ENCODE peak calls at places on chromosomes 16 and 17, in four cellular contexts. N is Right ventricle myocardium superior; Y is mucosa of descending colon; E is naive thymus-derived CD8-positive, alpha-beta T cell. D is an unnamed sample.

GRCh38 chr17:68763551-68763950 is 162.4 kb upstream of the FAM20A start:
- ATAC-seq in Y (no peak), E (no peak), N (no peak), D (no peak)

GRCh38 chr17:80871341-80871740 is 120.3 kb upstream of the CHMP6 start:
- ATAC-seq in N (peak), Y (peak), E (peak), D (no peak)

GRCh38 chr17:17944253-17944652 is 27.9 kb downstream of the TOM1L2 start:
- ATAC-seq in E (no peak), Y (no peak), N (peak), D (no peak)

GRCh38 chr16:67865318-67865717 is 7.5 kb upstream of the EDC4 start:
- ATAC-seq in N (no peak), Y (peak), E (no peak), D (peak)

GRCh38 chr16:80719573-80719972 is 84.8 kb downstream of the CDYL2 start:
- ATAC-seq in Y (peak), N (no peak), E (peak), D (peak)

GRCh38 chr16:51683882-51684281 is 532.8 kb upstream of the SALL1 start:
- ATAC-seq in N (no peak), E (no peak), Y (no peak), D (no peak)

GRCh38 chr16:57709663-57710062 is 15.1 kb downstream of the DRC7 start:
- ATAC-seq in Y (no peak), E (no peak), N (no peak), D (no peak)

GRCh38 chr17:28912938-28913333 is 10.1 kb upstream of the DHRS13 start:
- ATAC-seq in Y (no peak), E (no peak), N (no peak), D (no peak)

GRCh38 chr16:51524555-51525373 is 373.7 kb upstream of the SALL1 start:
- ATAC-seq in Y (no peak), N (no peak), E (no peak), D (no peak)

GRCh38 chr17:17783825-17784598 is 52.8 kb downstream of the SREBF1 start:
- ATAC-seq in Y (peak), E (peak), N (peak), D (no peak)

GRCh38 chr17:55433629-55434422 is 12.2 kb upstream of the MMD start:
- ATAC-seq in Y (peak), N (no peak), E (no peak), D (no peak)

GRCh38 chr16:31189412-31189778 is 9.5 kb downstream of the FUS start:
- ATAC-seq in N (no peak), E (no peak), Y (no peak), D (no peak)

GRCh38 chr16:80583466-80583865 is 42.7 kb downstream of the DYNLRB2 start:
- ATAC-seq in Y (peak), E (no peak), N (no peak), D (no peak)

GRCh38 chr16:4465977-4466779 is 8.2 kb downstream of the NMRAL1 start:
- ATAC-seq in E (peak), N (peak), Y (peak), D (peak)

GRCh38 chr17:78127888-78128615 is 503 bp downstream of the TMC6 start:
- ATAC-seq in E (no peak), Y (peak), N (peak), D (no peak)

GRCh38 chr17:47850373-47850691 is 631 bp downstream of the SP6 start:
- ATAC-seq in E (no peak), N (no peak), Y (peak), D (no peak)

GRCh38 chr16:84538441-84538840 is 34.0 kb upstream of the MEAK7 start:
- ATAC-seq in E (no peak), N (no peak), Y (no peak), D (no peak)

GRCh38 chr16:68993885-68994284 is 111.6 kb upstream of the HAS3 start:
- ATAC-seq in N (no peak), Y (peak), E (no peak), D (no peak)

GRCh38 chr17:57678393-57678792 is 66.7 kb downstream of the CCDC182 start:
- ATAC-seq in E (no peak), N (no peak), Y (no peak), D (no peak)

GRCh38 chr17:72952220-72952619 is 140.3 kb downstream of the SLC39A11 start:
- ATAC-seq in Y (no peak), E (no peak), N (no peak), D (no peak)

GRCh38 chr16:51120289-51121008 is 30.6 kb downstream of the SALL1 start:
- ATAC-seq in N (no peak), E (no peak), Y (no peak), D (no peak)

GRCh38 chr17:21279582-21279981 is 4.9 kb upstream of the MAP2K3 start:
- ATAC-seq in Y (no peak), E (no peak), N (no peak), D (no peak)

GRCh38 chr17:27657620-27658019 is 26.6 kb downstream of the LGALS9 start:
- ATAC-seq in E (no peak), N (no peak), Y (no peak), D (no peak)

GRCh38 chr17:64974750-64975317 is 55.6 kb upstream of the LRRC37A3 start:
- ATAC-seq in Y (peak), E (no peak), N (no peak), D (peak)

GRCh38 chr17:2782030-2782429 is 14.2 kb upstream of the RAP1GAP2 start:
- ATAC-seq in N (no peak), E (no peak), Y (no peak), D (no peak)

GRCh38 chr16:81780350-81780749 is 1.3 kb downstream of the PLCG2 start:
- ATAC-seq in Y (no peak), E (no peak), N (no peak), D (no peak)